ENCODE peak calls at places on chromosomes 16 and 17, in ten cellular contexts. Q is H7, E is ascending aorta, Y is brain microvascular endothelial cell, U is heart right ventricle, Z is spleen, K is A549, C is K562, P is cardiac muscle cell, F is fibroblast of lung. T is an unnamed sample.

GRCh38 chr16:29645699-29646187 is 17.3 kb upstream of the SPN start:
- DNase-seq in Q (peak; percentile 66), E (no peak), Y (no peak), U (no peak), Z (no peak), K (no peak), C (peak; percentile 87), P (no peak), F (no peak), T (no peak)

GRCh38 chr16:48537275-48537674 is 72.7 kb downstream of the N4BP1 start:
- DNase-seq in Q (peak; percentile 30), E (no peak), Y (no peak), U (no peak), Z (peak; percentile 82), K (no peak), C (no peak), P (no peak), F (no peak), T (peak; percentile 68)

GRCh38 chr16:8929086-8929748 is 34.5 kb downstream of the USP7 start:
- DNase-seq in Q (no peak), E (no peak), Y (no peak), U (no peak), Z (no peak), K (no peak), C (no peak), P (no peak), F (no peak), T (no peak)

GRCh38 chr17:81518785-81519283 is 6.2 kb upstream of the ACTG1 start:
- DNase-seq in Q (peak; percentile 88), E (no peak), Y (no peak), U (no peak), Z (peak; percentile 93), K (peak; percentile 55), C (peak; percentile 69), P (peak; percentile 33), F (no peak), T (peak; percentile 85)

GRCh38 chr17:64378890-64379354 is 11.7 kb downstream of the PECAM1 start:
- DNase-seq in Q (no peak), E (no peak), Y (no peak), U (no peak), Z (no peak), K (no peak), C (no peak), P (no peak), F (no peak), T (peak; percentile 11)

GRCh38 chr16:83898463-83899271 is at the start of gene MLYCD:
- DNase-seq in Q (peak; percentile 99), E (peak; percentile 50), Y (peak; percentile 26), U (peak; percentile 84), Z (peak; percentile 95), K (peak; percentile 86), C (peak; percentile 99), P (peak; percentile 92), F (peak; percentile 66), T (peak; percentile 95)

GRCh38 chr16:12089492-12090161 is 113.1 kb downstream of the SNX29 start:
- DNase-seq in Q (peak; percentile 76), E (peak; percentile 32), Y (peak; percentile 51), U (peak; percentile 21), Z (peak; percentile 86), K (no peak), C (peak; percentile 51), P (peak; percentile 69), F (peak; percentile 74), T (peak; percentile 83)

GRCh38 chr16:290681-291405 is 7.9 kb downstream of the PDIA2 start:
- DNase-seq in Q (no peak), E (no peak), Y (no peak), U (no peak), Z (no peak), K (no peak), C (no peak), P (no peak), F (no peak), T (no peak)

GRCh38 chr16:57566436-57566835 is 24.0 kb downstream of the ADGRG5 start:
- DNase-seq in Q (no peak), E (no peak), Y (no peak), U (no peak), Z (no peak), K (no peak), C (peak; percentile 5), P (no peak), F (no peak), T (no peak)

GRCh38 chr17:9298776-9299295 is 276.8 kb downstream of the STX8 start:
- DNase-seq in Q (no peak), E (no peak), Y (no peak), U (no peak), Z (no peak), K (no peak), C (no peak), P (no peak), F (no peak), T (no peak)

GRCh38 chr16:84247341-84247740 is 7.5 kb upstream of the KCNG4 start:
- DNase-seq in Q (peak; percentile 13), E (no peak), Y (no peak), U (no peak), Z (no peak), K (no peak), C (no peak), P (no peak), F (no peak), T (no peak)

GRCh38 chr16:19033761-19034160 is 33.7 kb upstream of the COQ7 start:
- DNase-seq in Q (no peak), E (no peak), Y (no peak), U (no peak), Z (no peak), K (no peak), C (no peak), P (no peak), F (no peak), T (no peak)

GRCh38 chr17:11608396-11608795 is 10.1 kb downstream of the DNAH9 start:
- DNase-seq in Q (no peak), E (no peak), Y (peak; percentile 6), U (peak; percentile 44), Z (no peak), K (no peak), C (no peak), P (peak; percentile 22), F (no peak), T (no peak)

GRCh38 chr17:69084911-69085310 is 24.2 kb upstream of the ABCA9 start:
- DNase-seq in Q (peak; percentile 46), E (no peak), Y (no peak), U (no peak), Z (no peak), K (peak; percentile 31), C (peak; percentile 23), P (peak; percentile 27), F (no peak), T (peak; percentile 34)

GRCh38 chr16:69727916-69728270 is 1.5 kb upstream of the NQO1 start:
- DNase-seq in Q (no peak), E (no peak), Y (no peak), U (no peak), Z (peak; percentile 53), K (no peak), C (no peak), P (no peak), F (no peak), T (no peak)

GRCh38 chr17:63431939-63432804 is 13.9 kb downstream of the CYB561 start:
- DNase-seq in Q (peak; percentile 14), E (no peak), Y (no peak), U (no peak), Z (peak; percentile 33), K (no peak), C (peak; percentile 90), P (peak; percentile 47), F (peak; percentile 75), T (no peak)

DNA sequence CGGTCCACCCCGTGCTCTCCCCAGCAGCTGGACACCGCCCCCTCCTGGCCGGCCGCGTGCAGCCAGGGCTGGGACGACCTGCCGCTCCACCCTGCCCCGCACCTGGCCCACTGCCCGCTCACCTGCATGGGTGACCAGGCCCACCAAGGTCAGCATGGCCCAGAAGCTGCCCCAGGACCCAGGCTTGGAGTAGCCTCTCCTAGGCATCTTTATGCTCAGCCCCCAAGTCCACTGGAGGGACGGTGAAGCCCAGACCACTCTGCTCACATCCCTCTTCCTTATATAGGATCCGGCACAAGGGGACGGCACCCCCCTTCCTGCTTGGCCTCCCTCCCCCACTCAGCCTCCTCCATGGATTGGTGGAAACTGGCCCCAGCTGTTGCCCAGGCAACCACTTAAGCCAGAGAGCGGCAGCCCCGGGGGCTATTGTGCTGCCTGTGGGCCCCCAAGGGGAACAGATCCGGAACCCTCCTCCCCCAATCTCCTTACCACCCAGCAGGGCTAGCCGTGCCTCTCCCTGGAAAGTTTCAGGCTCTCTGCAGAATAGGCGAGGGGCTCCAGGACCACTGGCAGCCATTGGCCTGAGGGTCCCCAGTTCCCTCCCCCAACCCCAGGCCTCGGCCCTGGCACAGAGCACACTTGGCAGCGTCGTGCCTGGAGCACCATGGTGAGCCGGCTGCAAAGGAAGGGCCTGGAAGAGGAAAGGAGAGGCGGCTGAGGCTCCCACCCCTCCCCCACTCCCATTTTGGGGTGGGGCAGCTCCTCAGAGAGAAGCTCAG is at the start of gene BTBD17:
- DNase-seq in Q (peak; percentile 97), E (no peak), Y (no peak), U (peak; percentile 46), Z (peak; percentile 85), K (peak; percentile 74), C (peak; percentile 82), P (peak; percentile 64), F (no peak), T (no peak)
- H3K4me3 ChIP-seq in Q (no peak within 1 kb of the TSS), E (no peak within 1 kb of the TSS), Y (no peak within 1 kb of the TSS), U (no peak within 1 kb of the TSS), Z (no peak within 1 kb of the TSS), K (no peak within 1 kb of the TSS), C (no peak within 1 kb of the TSS), P (no peak within 1 kb of the TSS), F (no peak within 1 kb of the TSS), T (no peak within 1 kb of the TSS)

GRCh38 chr17:78875738-78876597 is 27.0 kb downstream of the CEP295NL start:
- DNase-seq in Q (peak; percentile 30), E (no peak), Y (no peak), U (no peak), Z (no peak), K (no peak), C (no peak), P (no peak), F (peak; percentile 68), T (no peak)
- H3K4me3 ChIP-seq in Q (no peak overlapping the region), E (no peak overlapping the region), Y (no peak overlapping the region), U (no peak overlapping the region), Z (no peak overlapping the region), K (no peak overlapping the region), C (no peak overlapping the region), P (no peak overlapping the region), F (no peak overlapping the region), T (no peak overlapping the region)

DNA sequence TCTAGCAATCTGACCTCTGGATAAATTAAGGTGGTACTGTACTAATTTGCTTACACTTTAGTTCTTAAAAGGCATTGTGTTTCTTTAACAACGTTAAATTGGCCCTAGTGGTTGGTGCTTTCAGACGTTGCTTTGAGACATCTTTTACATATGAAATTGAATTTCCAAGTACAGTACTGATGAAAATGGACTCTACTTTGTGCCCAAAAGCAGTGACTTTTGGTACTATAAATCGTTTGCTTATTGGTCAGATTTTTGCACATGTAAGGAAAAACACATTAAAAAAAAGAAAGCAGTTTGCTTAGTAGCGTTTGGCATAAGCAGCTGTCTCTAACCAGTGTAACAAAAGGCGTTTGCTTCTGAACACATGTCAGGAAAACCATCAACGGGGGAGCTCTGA is 139.6 kb downstream of the CDK5R1 start:
- DNase-seq in Q (no peak), E (no peak), Y (no peak), U (no peak), Z (no peak), K (no peak), C (no peak), P (no peak), F (no peak), T (no peak)
- H3K4me3 ChIP-seq in Q (no peak overlapping the region), E (no peak overlapping the region), Y (no peak overlapping the region), U (no peak overlapping the region), Z (no peak overlapping the region), K (no peak overlapping the region), C (no peak overlapping the region), P (no peak overlapping the region), F (no peak overlapping the region), T (no peak overlapping the region)

GRCh38 chr16:77674888-77675287 is 47.4 kb upstream of the NUDT7 start:
- DNase-seq in Q (no peak), E (no peak), Y (peak; percentile 44), U (no peak), Z (no peak), K (no peak), C (no peak), P (no peak), F (peak; percentile 86), T (no peak)
- H3K4me3 ChIP-seq in Q (no peak overlapping the region), E (no peak overlapping the region), Y (no peak overlapping the region), U (no peak overlapping the region), Z (no peak overlapping the region), K (no peak overlapping the region), C (no peak overlapping the region), P (no peak overlapping the region), F (no peak overlapping the region), T (no peak overlapping the region)

T was measured in kidney.